ENCODE peak calls at places on chromosome 10, in five cellular contexts. L is lung, O is GM13977, F is mammary epithelial cell, T is endothelial cell. R is an unnamed sample.

GRCh38 chr10:34124522-34125035 is 690.5 kb downstream of the PARD3 start:
- DNase-seq in L (peak), O (no peak), F (peak), T (no peak), R (peak)

GRCh38 chr10:79399242-79399831 is 46.1 kb downstream of the ZCCHC24 start:
- DNase-seq in L (peak), O (no peak), F (peak), T (peak), R (peak)

GRCh38 chr10:50917486-50917885 is 32.1 kb upstream of the A1CF start:
- DNase-seq in L (no peak), O (no peak), F (peak), T (no peak), R (no peak)

GRCh38 chr10:80702143-80702542 is 164.4 kb downstream of the SH2D4B start:
- DNase-seq in L (no peak), O (no peak), F (no peak), T (no peak), R (no peak)

GRCh38 chr10:114573330-114574045 is 84.6 kb downstream of the ABLIM1 start:
- DNase-seq in L (no peak), O (no peak), F (no peak), T (no peak), R (no peak)

GRCh38 chr10:335151-335800 is 200.0 kb downstream of the ZMYND11 start:
- DNase-seq in L (no peak), O (no peak), F (no peak), T (no peak), R (no peak)

GRCh38 chr10:132518572-132519381 is 18.8 kb upstream of the INPP5A start:
- DNase-seq in L (peak), O (peak), F (no peak), T (peak), R (no peak)

GRCh38 chr10:17472481-17473227 is 18.3 kb upstream of the ST8SIA6 start:
- DNase-seq in L (no peak), O (no peak), F (no peak), T (no peak), R (no peak)

GRCh38 chr10:132482090-132482489 is 55.5 kb upstream of the INPP5A start:
- DNase-seq in L (no peak), O (no peak), F (peak), T (no peak), R (peak)

GRCh38 chr10:22460101-22460500 is 114.8 kb downstream of the SPAG6 start:
- DNase-seq in L (no peak), O (no peak), F (no peak), T (no peak), R (no peak)

DNA sequence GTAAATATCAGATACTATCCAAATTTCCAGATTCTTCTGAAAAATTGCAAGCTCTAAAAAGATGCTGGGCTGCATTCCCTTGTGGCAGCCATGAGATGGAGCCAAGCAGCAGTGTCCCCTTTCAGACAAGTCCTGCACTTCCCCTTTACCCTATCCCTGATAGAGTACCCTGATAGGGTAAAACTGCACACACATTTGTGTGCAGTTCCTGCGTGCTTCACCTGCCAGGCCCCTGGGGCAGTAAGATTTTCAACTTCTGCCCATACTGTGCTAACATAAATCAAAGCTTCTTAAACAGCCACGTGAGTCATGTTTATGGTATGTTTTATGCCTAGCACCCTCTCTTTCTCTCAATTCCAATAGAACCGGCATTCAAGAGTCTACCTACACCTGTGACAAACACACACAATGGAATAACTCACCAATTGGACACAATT is 52.2 kb downstream of the IFIT5 start:
- DNase-seq in L (no peak), O (no peak), F (peak), T (no peak), R (no peak)
- TF ChIP-seq CTCF in L (no peak), O (peak), F (peak), T (no peak), R (peak)

GRCh38 chr10:72243822-72244437 is 27.9 kb upstream of the ASCC1 start:
- DNase-seq in L (peak), O (no peak), F (peak), T (no peak), R (peak)
- TF ChIP-seq CTCF in L (no peak), O (peak), F (peak), T (no peak), R (peak)

GRCh38 chr10:119620241-119620753 is 23.5 kb upstream of the TIAL1 start:
- DNase-seq in L (no peak), O (no peak), F (peak), T (no peak), R (no peak)

GRCh38 chr10:119620771-119621384 is 24.1 kb upstream of the TIAL1 start:
- DNase-seq in L (no peak), O (no peak), F (no peak), T (peak), R (no peak)

GRCh38 chr10:119619215-119619614 is 22.5 kb upstream of the TIAL1 start:
- DNase-seq in L (no peak), O (no peak), F (no peak), T (no peak), R (no peak)

GRCh38 chr10:119614686-119615085 is 17.9 kb upstream of the TIAL1 start:
- DNase-seq in L (no peak), O (no peak), F (no peak), T (no peak), R (no peak)

DNA sequence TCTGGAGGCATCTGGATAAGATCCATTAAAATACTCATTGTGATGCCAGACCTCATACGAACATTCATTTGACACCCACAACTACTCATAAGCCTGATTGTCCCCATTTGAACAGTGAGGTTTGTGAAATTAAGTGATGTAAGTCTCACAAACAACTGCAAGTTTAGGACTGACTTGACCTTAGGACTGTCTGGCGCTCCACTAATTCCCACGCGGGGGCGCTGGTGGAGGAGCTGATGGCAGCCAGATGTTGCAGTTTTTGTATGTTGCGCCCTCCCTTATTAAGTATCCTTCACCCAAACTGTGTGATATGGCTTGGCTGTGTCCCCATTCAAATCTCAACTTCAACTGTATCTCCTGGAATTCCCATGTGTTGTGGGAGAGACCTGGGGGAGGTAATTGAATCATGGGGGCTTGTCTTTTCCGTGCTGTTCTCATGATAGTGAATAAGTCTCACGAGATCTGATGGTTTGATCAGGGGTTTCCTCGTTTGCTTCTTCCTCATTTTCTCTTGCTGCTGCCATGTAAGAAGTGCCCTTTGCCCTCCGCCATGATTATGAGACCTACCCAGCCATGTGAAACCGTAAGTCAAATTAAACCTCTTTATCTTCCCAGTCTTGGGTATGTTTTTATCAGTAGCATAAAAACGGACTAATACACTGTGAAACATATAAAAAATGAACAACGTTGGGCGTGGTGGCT is 20.3 kb upstream of the TIAL1 start:
- DNase-seq in L (no peak), O (no peak), F (no peak), T (peak), R (peak)
- TF ChIP-seq CTCF in L (no peak), O (no peak), F (no peak), T (no peak), R (peak)

DNA sequence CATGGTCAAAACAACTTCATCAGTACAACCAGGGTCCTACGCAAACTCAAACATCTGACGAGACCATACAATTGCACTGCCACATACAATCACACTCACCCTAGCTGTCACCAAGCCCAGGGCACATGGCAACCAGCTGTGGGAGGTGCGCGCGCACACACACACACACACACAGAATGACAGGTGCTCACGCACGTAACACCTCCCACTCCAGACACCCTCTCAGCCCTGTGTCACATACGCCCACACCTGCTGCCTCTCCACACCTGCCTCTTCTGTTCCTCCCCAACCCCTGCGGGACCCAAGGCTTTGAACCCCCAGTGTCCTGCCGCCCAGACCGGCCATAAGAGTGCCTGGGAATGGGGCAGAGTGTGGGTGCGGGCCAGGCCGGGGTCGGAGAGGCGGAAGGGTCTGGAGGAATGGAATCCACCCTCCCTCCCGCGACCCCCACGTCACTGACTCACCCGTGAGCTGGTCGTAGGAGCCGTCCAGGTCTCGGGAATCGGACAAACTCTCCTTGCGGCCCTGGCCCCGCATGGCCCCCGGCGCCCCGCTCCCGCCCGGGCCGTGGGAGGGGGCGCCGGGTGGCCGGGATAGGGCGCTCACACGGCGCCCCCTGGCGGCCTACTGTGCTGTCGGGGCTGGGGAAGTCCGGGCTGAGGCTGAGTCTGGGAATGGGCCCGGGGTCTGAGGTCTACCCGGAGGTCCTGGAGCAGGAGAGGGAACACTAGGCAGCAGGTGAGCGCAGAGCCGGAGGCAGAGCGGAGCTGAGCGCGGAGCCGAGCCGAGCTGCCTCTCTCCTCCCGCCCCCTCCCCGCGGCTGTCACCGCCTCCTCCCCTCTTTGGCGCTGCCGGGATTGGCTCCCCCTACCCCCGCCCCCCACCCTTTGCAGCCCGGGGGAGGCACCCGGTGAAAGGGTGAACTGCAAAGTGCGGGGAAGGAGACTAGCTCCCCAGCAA is at the start of gene KCNIP2:
- DNase-seq in L (no peak), O (peak), F (no peak), T (peak), R (no peak)
- TF ChIP-seq CTCF in L (no peak), O (peak), F (peak), T (peak), R (peak)

DNA sequence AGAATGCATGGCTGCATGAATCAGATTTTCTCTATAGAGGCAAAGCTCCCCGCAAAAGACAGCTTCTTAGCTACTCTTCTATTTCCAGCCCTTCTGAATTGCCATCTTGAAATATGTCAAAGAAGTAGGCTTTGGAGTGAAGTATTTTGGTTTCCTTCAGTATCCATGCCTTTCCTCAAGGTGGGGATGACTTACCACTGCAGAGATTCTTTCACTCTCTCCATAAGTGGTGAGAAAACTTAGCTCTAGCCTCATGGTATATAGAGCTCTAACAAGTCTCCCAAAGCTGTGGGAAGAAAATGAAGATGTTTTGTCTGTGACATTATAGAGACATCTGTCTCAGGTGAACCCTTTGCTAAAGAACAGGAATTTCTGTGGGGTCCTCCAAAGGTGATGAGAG is 89.6 kb upstream of the ITGB1 start:
- DNase-seq in L (no peak), O (no peak), F (no peak), T (no peak), R (no peak)
- TF ChIP-seq CTCF in L (no peak), O (no peak), F (no peak), T (no peak), R (no peak)

DNA sequence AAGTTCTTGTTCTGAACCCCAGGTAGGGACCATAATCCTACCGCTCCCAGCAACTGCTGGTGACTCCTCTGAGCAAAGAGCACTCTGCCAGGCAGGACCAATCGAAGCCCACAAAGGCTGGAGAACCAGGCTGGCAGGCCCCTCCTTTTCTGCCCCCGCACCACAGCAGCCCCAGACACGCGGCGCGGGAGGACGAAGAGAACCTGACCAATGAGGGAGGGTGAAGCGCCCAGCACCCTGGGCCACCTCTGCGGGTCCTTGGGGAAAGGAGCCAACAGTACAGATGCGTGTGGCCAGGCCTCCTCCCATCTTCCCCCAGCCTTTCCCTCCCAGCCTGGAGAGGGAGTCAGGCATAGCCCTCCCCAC is 25.9 kb downstream of the CTBP2 start:
- DNase-seq in L (no peak), O (no peak), F (no peak), T (no peak), R (no peak)
- TF ChIP-seq CTCF in L (no peak), O (no peak), F (no peak), T (no peak), R (no peak)

GRCh38 chr10:62379394-62379793 is 5.2 kb downstream of the ZNF365 start:
- DNase-seq in L (no peak), O (no peak), F (no peak), T (no peak), R (no peak)
- TF ChIP-seq CTCF in L (no peak), O (no peak), F (no peak), T (no peak), R (no peak)

DNA sequence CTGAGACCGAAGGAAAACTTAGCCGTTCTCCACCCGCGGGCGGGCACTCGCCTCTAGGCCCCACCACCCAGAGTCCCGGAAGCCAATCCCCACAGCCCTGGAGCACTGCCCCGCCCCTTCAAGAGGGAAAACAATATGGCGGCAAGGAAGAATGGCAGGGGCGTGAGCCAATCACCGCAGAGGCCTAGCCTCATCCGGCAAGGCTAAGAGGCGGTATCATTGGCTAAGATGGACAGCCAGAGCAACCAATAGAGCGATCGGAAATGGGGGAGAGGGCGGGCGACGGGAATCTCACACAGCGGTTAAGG is 529 bp downstream of the ACTR1A start:
- DNase-seq in L (peak), O (peak), F (peak), T (peak), R (peak)
- TF ChIP-seq CTCF in L (no peak), O (no peak), F (no peak), T (no peak), R (no peak)

DNA sequence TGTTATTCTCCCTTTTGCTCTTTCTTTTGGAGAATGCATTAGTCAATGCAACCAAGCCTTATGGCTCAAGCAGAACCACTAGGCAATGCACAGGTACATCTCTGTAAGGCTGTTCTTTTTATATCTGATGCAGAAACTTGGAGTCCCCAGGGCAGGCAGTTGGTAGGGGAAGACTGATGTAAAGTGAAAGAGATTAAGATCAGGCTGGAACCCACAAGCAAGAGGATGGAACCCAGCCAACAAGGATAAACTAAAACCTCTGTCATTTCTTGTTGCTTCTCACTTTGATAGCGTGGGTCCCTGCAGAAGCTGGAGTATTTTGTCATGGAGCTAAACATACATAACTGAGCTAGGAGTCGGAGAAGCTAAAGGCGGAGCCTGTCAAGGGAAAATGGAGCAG is 142.9 kb downstream of the GPAM start:
- DNase-seq in L (no peak), O (no peak), F (no peak), T (no peak), R (no peak)
- TF ChIP-seq CTCF in L (no peak), O (no peak), F (no peak), T (no peak), R (no peak)

R was measured in HFF-Myc.